ENCODE peak calls at places on chromosomes 6 and 20, in nine cellular contexts. J, E, D, M, X, R, S, Y and Z are unnamed samples.

GRCh38 chr6:163390770-163391169 is 23.7 kb upstream of the QKI start:
- DNase-seq in Y (no peak), D (no peak), E (no peak), X (no peak), J (no peak), S (no peak), M (no peak), R (no peak), Z (no peak)

GRCh38 chr6:2921520-2922115 is 18.5 kb upstream of the SERPINB9 start:
- DNase-seq in R (peak), S (no peak), D (no peak), J (no peak), E (no peak), M (no peak), Y (no peak), X (no peak), Z (no peak)

GRCh38 chr6:133764011-133764812 is 124.7 kb upstream of the TCF21 start:
- DNase-seq in J (no peak), R (no peak), D (peak), E (no peak), X (no peak), M (peak), S (no peak), Y (no peak), Z (no peak)

GRCh38 chr6:133057352-133057751 is 183.8 kb upstream of the EYA4 start:
- DNase-seq in J (no peak), S (no peak), M (no peak), R (no peak), X (no peak), D (no peak), Y (no peak), E (no peak), Z (no peak)

GRCh38 chr6:44183783-44184182 is 25.2 kb downstream of the CAPN11 start:
- DNase-seq in S (no peak), E (no peak), R (no peak), Y (no peak), M (no peak), D (no peak), J (no peak), X (no peak), Z (no peak)

GRCh38 chr20:57698867-57699275 is 10.9 kb downstream of the PMEPA1 start:
- DNase-seq in D (no peak), X (no peak), E (no peak), J (peak), M (no peak), S (no peak), R (no peak), Y (no peak), Z (no peak)

GRCh38 chr6:40444811-40445210 is 142.4 kb downstream of the LRFN2 start:
- DNase-seq in E (peak), M (no peak), R (no peak), J (no peak), D (no peak), X (no peak), Y (no peak), S (no peak), Z (no peak)

GRCh38 chr6:138526822-138527235 is 27.5 kb upstream of the NHSL1 start:
- DNase-seq in Y (no peak), X (no peak), J (no peak), S (no peak), M (peak), E (no peak), D (no peak), R (no peak), Z (no peak)

GRCh38 chr20:41233976-41234514 is 83.5 kb downstream of the ZHX3 start:
- DNase-seq in S (no peak), X (no peak), Y (no peak), J (no peak), D (no peak), M (no peak), R (no peak), E (no peak), Z (no peak)

GRCh38 chr6:28775405-28776129 is 148.2 kb downstream of the TRIM27 start:
- DNase-seq in D (no peak), S (no peak), E (no peak), Y (no peak), J (no peak), R (no peak), M (no peak), X (no peak), Z (no peak)

GRCh38 chr6:118186676-118187567 is 279.9 kb downstream of the SLC35F1 start:
- DNase-seq in Y (no peak), S (no peak), R (no peak), D (no peak), E (no peak), M (peak), J (no peak), X (no peak), Z (peak)

GRCh38 chr6:7541175-7542064 is at the start of gene DSP:
- DNase-seq in S (no peak), J (peak), Y (peak), E (peak), R (peak), X (no peak), D (no peak), M (peak), Z (peak)

GRCh38 chr6:170167657-170168159 is 123.2 kb downstream of the DLL1 start:
- DNase-seq in S (no peak), J (no peak), R (no peak), X (peak), E (no peak), Y (peak), D (no peak), M (no peak), Z (no peak)

GRCh38 chr6:130841128-130841728 is 14.0 kb downstream of the SMLR1 start:
- DNase-seq in M (peak), X (no peak), R (no peak), J (no peak), S (no peak), Y (no peak), D (no peak), E (no peak), Z (no peak)

GRCh38 chr6:43456737-43457126 is 1.4 kb upstream of the DLK2 start:
- DNase-seq in E (no peak), R (no peak), M (no peak), X (no peak), J (no peak), Y (no peak), S (no peak), D (no peak), Z (no peak)

GRCh38 chr6:13297391-13297790 is 30.9 kb downstream of the TBC1D7 start:
- DNase-seq in M (no peak), J (no peak), R (no peak), Y (no peak), E (no peak), X (no peak), D (no peak), S (no peak), Z (no peak)

GRCh38 chr20:62342910-62343309 is 24.2 kb downstream of the LAMA5 start:
- DNase-seq in R (no peak), X (no peak), D (no peak), S (no peak), Y (no peak), E (no peak), M (no peak), J (no peak), Z (no peak)

GRCh38 chr6:170296746-170297576 is 6.1 kb upstream of the DLL1 start:
- DNase-seq in Y (no peak), D (no peak), M (no peak), S (no peak), E (peak), J (peak), R (no peak), X (no peak), Z (peak)

GRCh38 chr6:113461153-113461897 is 395.8 kb upstream of the MARCKS start:
- DNase-seq in J (no peak), R (no peak), Y (no peak), D (peak), X (no peak), S (peak), E (no peak), M (peak), Z (no peak)

GRCh38 chr6:159098636-159099106 is 53.9 kb upstream of the TAGAP start:
- DNase-seq in D (no peak), R (no peak), S (no peak), M (no peak), Y (no peak), X (peak), E (no peak), J (peak), Z (no peak)

GRCh38 chr20:4814696-4815252 is 93.1 kb downstream of the PRND start:
- DNase-seq in E (no peak), D (no peak), R (no peak), M (no peak), X (peak), S (no peak), J (peak), Y (peak), Z (peak)

GRCh38 chr20:56554869-56555268 is 21.8 kb downstream of the FAM209B start:
- DNase-seq in X (no peak), D (peak), S (peak), E (no peak), Y (peak), J (peak), R (peak), M (peak), Z (peak)

GRCh38 chr6:106739387-106739786 is 110.0 kb downstream of the QRSL1 start:
- DNase-seq in Y (peak), D (no peak), J (no peak), R (peak), E (no peak), S (no peak), M (no peak), X (no peak), Z (no peak)
- TF ChIP-seq CTCF in Y (no peak), D (no peak), J (no peak), R (no peak), E (no peak), S (no peak), M (no peak), X (no peak), Z (no peak)

GRCh38 chr6:1313364-1313754 is 1.5 kb downstream of the FOXQ1 start:
- DNase-seq in R (no peak), E (peak), X (no peak), Y (no peak), M (no peak), D (no peak), S (no peak), J (no peak), Z (peak)

GRCh38 chr6:1312444-1313363 is 806 bp downstream of the FOXQ1 start:
- DNase-seq in R (no peak), J (peak), X (peak), S (no peak), Y (no peak), E (peak), D (no peak), M (no peak), Z (peak)

GRCh38 chr6:1315201-1315559 is 3.3 kb downstream of the FOXQ1 start:
- DNase-seq in Y (no peak), S (no peak), R (no peak), D (no peak), E (no peak), M (no peak), J (no peak), X (no peak), Z (no peak)

GRCh38 chr6:1314617-1315016 is 2.7 kb downstream of the FOXQ1 start:
- DNase-seq in D (no peak), R (no peak), Y (no peak), E (no peak), M (no peak), J (no peak), S (no peak), X (no peak), Z (no peak)

GRCh38 chr6:1313755-1314503 is 2.0 kb downstream of the FOXQ1 start:
- DNase-seq in D (no peak), S (no peak), J (peak), M (no peak), X (no peak), Y (no peak), R (no peak), E (peak), Z (peak)
- TF ChIP-seq CTCF in D (no peak), S (no peak), J (peak), M (peak), X (peak), Y (no peak), R (peak), E (peak), Z (peak)

GRCh38 chr6:23412770-23413169 is 713.2 kb upstream of the NRSN1 start:
- DNase-seq in E (no peak), Y (no peak), M (peak), D (no peak), R (no peak), X (no peak), S (no peak), J (no peak), Z (no peak)

GRCh38 chr6:23413327-23414203 is 712.5 kb upstream of the NRSN1 start:
- DNase-seq in X (no peak), J (no peak), E (no peak), M (peak), R (no peak), D (peak), Y (no peak), S (no peak), Z (no peak)

GRCh38 chr6:23414922-23415321 is 711.1 kb upstream of the NRSN1 start:
- DNase-seq in D (no peak), M (no peak), X (no peak), E (no peak), J (no peak), S (no peak), Y (no peak), R (no peak), Z (no peak)

GRCh38 chr6:23415819-23416427 is 710.1 kb upstream of the NRSN1 start:
- DNase-seq in Y (no peak), D (no peak), X (no peak), R (no peak), J (no peak), S (no peak), M (no peak), E (no peak), Z (no peak)

DNA sequence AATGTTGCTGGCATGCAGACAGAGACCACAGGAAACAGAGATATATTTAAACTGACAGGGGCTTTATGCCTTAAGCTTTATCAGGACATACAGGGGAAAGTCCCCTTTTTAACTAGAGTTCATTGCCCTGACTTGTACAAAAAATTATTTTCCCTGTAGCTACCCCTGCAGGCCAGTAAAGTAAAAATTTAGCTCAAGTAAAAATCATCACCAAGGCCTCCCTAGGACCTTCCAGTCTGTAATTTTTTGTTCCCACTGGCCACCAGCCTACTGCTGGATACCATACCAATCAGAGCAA is 711.9 kb upstream of the NRSN1 start:
- DNase-seq in Y (no peak), D (peak), E (no peak), X (no peak), R (no peak), M (peak), S (no peak), J (no peak), Z (peak)
- TF ChIP-seq CTCF in Y (no peak), D (peak), E (no peak), X (no peak), R (no peak), M (peak), S (peak), J (no peak), Z (no peak)

GRCh38 chr20:2509794-2510193 is 1.1 kb upstream of the ZNF343 start:
- DNase-seq in J (no peak), E (no peak), D (no peak), S (no peak), Y (no peak), X (no peak), R (no peak), M (no peak), Z (no peak)

GRCh38 chr20:2507875-2508630 is 662 bp downstream of the ZNF343 start:
- DNase-seq in Y (peak), E (no peak), M (no peak), S (peak), X (no peak), D (peak), R (no peak), J (peak), Z (no peak)

GRCh38 chr20:2509468-2509781 is 710 bp upstream of the ZNF343 start:
- DNase-seq in X (no peak), E (peak), J (no peak), D (no peak), Y (no peak), R (no peak), M (no peak), S (no peak), Z (no peak)

GRCh38 chr20:2507464-2507863 is 1.3 kb downstream of the ZNF343 start:
- DNase-seq in X (no peak), D (peak), J (no peak), E (no peak), S (no peak), R (no peak), Y (no peak), M (no peak), Z (no peak)

DNA sequence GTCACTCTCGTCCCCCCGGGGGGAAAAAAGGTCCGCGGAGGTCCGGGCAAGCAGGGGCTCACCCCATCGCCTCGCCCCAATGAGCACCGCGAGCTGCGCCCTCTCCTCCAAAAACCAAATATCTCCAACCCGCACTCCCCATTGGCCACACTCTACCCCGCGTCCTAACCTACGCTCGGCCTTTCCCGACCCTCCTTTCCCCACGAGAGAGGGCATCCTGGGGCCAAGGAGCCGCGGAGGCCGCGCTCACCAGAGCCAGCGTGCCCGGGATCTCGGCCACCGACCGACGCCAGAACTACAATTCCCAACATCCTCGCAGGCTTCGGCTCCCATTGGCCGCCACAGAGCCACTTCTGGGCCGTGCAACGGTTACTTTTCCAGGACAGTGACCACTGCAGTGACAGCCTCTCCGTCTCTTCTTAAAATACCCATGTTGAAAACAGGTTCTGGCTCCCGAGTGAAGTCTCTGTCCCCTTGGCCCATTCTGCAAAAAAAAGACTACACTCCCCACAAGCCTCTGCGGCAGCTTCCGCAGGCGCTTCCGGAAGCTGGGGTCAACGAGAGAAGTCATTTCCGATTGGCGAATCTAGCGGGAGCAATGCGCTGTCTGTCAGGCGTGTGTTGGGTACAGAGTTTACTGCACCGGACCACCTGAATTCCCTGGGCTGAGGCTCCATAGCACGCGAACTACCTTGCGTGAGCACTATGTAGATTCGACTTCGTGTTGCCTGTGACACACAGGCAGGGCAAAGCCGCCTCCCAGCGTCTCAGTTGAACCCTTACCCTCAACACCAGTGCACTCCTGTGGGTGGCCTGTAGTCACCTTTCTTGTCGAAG is at the start of gene ZNF343:
- DNase-seq in D (peak), J (peak), Y (peak), M (peak), S (peak), E (peak), R (peak), X (peak), Z (peak)
- TF ChIP-seq CTCF in D (peak), J (no peak), Y (no peak), M (no peak), S (no peak), E (no peak), R (no peak), X (no peak), Z (no peak)

GRCh38 chr20:11979306-11980128 is 61.8 kb downstream of the BTBD3 start:
- DNase-seq in E (no peak), S (no peak), J (no peak), M (no peak), X (no peak), Y (no peak), D (no peak), R (no peak), Z (no peak)

GRCh38 chr20:11978496-11978895 is 60.8 kb downstream of the BTBD3 start:
- DNase-seq in X (no peak), S (no peak), J (no peak), E (no peak), D (no peak), Y (no peak), M (no peak), R (no peak), Z (no peak)

GRCh38 chr20:11981366-11981947 is 63.8 kb downstream of the BTBD3 start:
- DNase-seq in R (no peak), M (no peak), Y (no peak), E (no peak), X (no peak), J (no peak), S (no peak), D (no peak), Z (no peak)

GRCh38 chr20:11982289-11982957 is 64.7 kb downstream of the BTBD3 start:
- DNase-seq in J (no peak), X (no peak), E (no peak), M (no peak), S (no peak), D (no peak), R (no peak), Y (no peak), Z (no peak)

DNA sequence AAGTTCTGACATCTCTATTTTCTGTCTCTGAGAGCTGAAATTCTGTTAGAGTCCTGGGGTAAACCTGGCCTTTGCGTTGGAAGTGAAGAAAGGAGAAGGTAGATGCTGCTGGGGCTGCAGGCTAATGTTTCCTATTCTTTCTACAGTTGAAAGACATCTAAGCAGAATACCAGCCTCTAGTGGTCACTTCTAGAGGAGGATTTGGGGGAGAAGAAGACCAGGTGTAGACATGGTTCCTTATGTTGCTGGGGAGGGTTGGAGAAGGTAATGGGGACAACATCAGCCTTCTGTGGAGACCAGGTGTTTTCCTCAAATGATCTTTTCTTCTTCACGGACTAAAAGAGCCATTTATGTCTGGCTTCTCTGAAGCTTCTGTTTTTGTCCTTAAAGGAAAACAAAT is 62.6 kb downstream of the BTBD3 start:
- DNase-seq in X (no peak), Y (no peak), S (no peak), E (no peak), J (no peak), R (no peak), D (no peak), M (no peak), Z (no peak)
- TF ChIP-seq CTCF in X (no peak), Y (no peak), S (peak), E (no peak), J (no peak), R (no peak), D (no peak), M (no peak), Z (no peak)